ENCODE peak calls at places on chromosomes 12 and 14, in four cellular contexts. D is cardiac fibroblast, I is choroid plexus epithelial cell, Z is activated B cell treated with CpG ODN at 0.5 μM for 24 hours. J is an unnamed sample.
A peak's percentile ranks its signal among the peaks of the same experiment; 100 is the strongest.

GRCh38 chr14:32697704-32698103 is 241.0 kb upstream of the NPAS3 start:
- DNase-seq in D (peak; percentile 51), I (peak; percentile 43), Z (no peak), J (peak; percentile 13)

GRCh38 chr14:50037837-50038236 is 78.5 kb downstream of the VCPKMT start:
- DNase-seq in D (peak; percentile 25), I (no peak), Z (no peak), J (peak; percentile 10)

GRCh38 chr14:54687750-54688119 is 120.8 kb downstream of the SAMD4A start:
- DNase-seq in D (no peak), I (no peak), Z (no peak), J (no peak)

GRCh38 chr12:98745578-98746391 is 100.7 kb downstream of the APAF1 start:
- DNase-seq in D (peak; percentile 9), I (peak; percentile 36), Z (no peak), J (no peak)

GRCh38 chr12:124500232-124501079 is 67.0 kb downstream of the NCOR2 start:
- DNase-seq in D (peak; percentile 39), I (peak; percentile 84), Z (no peak), J (no peak)

GRCh38 chr12:116150452-116150851 is 127.0 kb downstream of the MED13L start:
- DNase-seq in D (no peak), I (peak; percentile 53), Z (no peak), J (no peak)

GRCh38 chr14:47442206-47442605 is 233.2 kb downstream of the MDGA2 start:
- DNase-seq in D (peak; percentile 4), I (peak; percentile 80), Z (no peak), J (peak; percentile 62)

GRCh38 chr12:24617471-24617870 is 331.4 kb downstream of the BCAT1 start:
- DNase-seq in D (peak; percentile 81), I (peak; percentile 87), Z (no peak), J (no peak)

GRCh38 chr14:97074456-97074855 is 277.3 kb downstream of the VRK1 start:
- DNase-seq in D (no peak), I (no peak), Z (no peak), J (no peak)

GRCh38 chr14:82642425-82642824 is 1108.8 kb upstream of the SEL1L start:
- DNase-seq in D (no peak), I (peak; percentile 9), Z (no peak), J (no peak)

GRCh38 chr12:104751024-104751570 is 207.0 kb downstream of the SLC41A2 start:
- DNase-seq in D (no peak), I (no peak), Z (no peak), J (no peak)

GRCh38 chr12:10101042-10101579 is 2.3 kb upstream of the CLEC1A start:
- DNase-seq in D (no peak), I (peak; percentile 34), Z (no peak), J (peak; percentile 78)

GRCh38 chr12:119686355-119686754 is 18.4 kb downstream of the PRKAB1 start:
- DNase-seq in D (no peak), I (no peak), Z (no peak), J (no peak)

GRCh38 chr14:58280954-58281787 is 17.2 kb upstream of the ARID4A start:
- DNase-seq in D (peak; percentile 96), I (peak; percentile 95), Z (no peak), J (peak; percentile 67)

DNA sequence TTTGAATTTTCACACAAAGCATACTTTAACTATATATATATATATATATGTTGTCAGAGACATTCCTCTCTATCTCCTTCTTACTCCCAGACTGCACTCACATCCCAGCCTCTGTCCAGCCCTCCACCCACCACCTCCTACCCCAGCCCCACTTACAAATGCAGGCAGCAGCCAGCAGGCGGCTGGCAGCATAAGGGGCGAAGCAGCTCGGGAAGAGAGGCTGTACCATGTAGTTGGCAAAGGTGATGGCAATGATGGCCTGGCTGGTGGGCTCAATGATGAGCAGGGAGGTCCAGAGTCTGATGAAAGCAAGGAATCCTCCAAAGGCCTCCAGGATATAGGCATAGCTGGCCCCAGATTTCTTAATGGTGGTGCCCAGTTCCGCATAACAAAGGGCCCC is 2.5 kb downstream of the SLC7A7 start:
- DNase-seq in D (no peak), I (no peak), Z (no peak), J (no peak)
- TF ChIP-seq CTCF in D (no peak), I (no peak), Z (no peak), J (no peak)

DNA sequence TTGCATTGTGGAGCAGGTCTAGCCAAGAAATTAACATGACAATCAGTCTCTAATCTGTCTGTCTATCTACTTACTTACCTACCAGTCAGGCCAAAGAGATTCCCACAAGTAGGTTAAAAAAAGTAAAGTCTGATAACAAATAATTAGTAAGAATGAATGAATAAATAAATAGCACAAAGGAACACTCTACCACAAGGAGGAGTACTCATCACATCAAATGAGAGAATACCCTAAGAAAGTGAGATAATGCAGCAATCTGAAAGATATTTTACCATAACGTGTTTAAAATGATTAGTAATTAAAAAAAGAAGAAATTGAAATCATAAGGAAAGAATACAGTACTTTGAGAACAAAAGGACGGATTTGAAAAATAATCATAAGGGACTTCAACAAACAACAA is 187.2 kb downstream of the SYNE2 start:
- DNase-seq in D (peak; percentile 53), I (peak; percentile 60), Z (no peak), J (peak; percentile 44)
- TF ChIP-seq CTCF in D (peak; percentile 29), I (peak; percentile 53), Z (no peak), J (peak; percentile 65)

GRCh38 chr12:113135178-113136127 is at the start of gene RASAL1:
- DNase-seq in D (no peak), I (no peak), Z (peak; percentile 64), J (peak; percentile 52)
- TF ChIP-seq CTCF in D (no peak), I (no peak), Z (no peak), J (peak; percentile 47)

DNA sequence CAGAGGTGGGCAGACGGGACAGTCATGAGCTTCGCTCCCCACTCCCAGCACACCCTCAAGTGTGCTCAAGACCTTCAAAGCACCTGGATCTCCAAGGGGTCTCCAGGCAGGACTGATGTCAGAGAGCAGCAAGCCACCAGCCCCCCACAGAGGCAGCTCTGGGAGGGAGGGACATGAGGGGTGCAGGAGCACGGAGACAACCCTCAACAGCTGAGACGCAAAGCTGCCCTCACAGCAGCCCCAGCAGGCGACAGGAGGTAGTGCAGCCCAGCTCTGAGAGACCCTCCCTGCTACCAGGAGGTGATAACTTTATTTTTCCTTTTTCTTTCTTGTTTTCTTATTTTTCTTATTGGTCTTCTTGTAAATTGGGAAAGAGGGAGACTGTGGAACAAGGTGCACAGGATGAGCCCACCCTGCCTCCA is 17.9 kb downstream of the SIVA1 start:
- DNase-seq in D (peak; percentile 26), I (peak; percentile 30), Z (no peak), J (no peak)
- TF ChIP-seq CTCF in D (peak; percentile 84), I (peak; percentile 64), Z (no peak), J (peak; percentile 58)

DNA sequence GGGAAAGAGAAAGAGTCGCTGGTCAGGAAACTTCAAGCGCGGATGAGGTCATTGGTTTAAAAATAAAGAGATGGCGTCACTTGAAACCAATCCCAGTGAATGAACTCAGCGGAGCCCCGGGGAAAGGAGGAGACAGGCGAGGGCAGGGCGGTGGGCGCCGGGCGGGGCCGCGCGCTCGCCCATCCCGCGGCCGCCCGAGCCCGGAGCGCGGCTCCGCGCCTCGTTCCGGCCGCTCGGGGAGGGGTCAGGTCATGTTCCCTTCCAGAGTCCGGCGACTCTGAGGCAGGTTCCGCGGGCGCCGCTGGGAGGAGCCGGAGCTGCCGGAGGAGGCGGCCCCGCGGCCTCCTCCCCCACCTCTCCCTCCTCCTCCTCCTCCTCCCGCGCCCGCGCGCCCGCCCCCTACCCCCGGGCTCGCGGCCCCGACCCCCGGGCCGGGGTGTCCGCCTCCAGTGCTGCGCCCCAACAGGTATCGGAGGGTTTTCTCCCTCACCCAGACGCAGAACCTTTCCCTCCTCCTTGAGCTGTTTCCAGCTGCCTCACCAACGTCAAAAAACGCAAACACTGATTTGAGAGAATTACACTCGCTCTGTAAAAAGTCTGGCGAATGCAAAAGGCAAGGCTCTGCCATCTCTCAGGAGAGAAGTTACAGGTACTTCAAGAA is at the start of gene DUSP16:
- DNase-seq in D (peak; percentile 97), I (peak; percentile 96), Z (peak; percentile 65), J (peak; percentile 94)
- TF ChIP-seq CTCF in D (no peak), I (no peak), Z (no peak), J (no peak)

DNA sequence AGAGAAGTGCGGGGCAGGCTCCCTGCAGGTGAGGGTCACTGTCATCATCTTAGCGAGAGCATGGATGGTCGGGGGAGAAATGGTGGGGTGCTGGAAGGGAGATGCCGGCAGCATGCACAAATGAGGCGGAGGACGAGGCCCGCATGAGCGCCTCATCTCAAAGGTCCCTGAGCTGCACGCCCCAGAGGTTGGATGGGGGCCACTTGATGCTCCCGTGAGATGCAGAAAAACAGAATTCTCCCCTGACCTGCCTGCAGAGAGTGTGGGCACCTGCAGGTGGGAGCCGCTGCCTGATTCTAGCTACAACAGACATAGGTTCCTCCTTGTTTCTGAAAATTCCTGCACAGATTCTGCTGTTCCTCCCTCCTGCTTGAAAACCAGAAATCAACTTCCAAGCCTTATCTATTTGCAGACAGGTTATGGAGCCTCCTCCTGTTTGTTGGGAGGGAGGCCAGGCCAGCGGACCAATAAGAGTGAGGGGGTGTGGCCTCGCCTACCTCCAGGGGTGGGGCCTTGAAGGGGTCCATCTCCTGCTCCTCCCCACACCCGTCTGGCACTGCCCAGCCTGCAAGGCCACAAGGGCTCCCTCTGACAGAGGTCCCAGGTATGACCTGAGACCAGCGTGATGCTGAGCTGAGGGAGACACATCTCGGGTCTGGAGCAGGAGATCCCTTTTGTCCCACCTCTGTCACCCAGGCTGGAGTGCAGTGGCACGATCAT is 67.2 kb downstream of the KDM2B start:
- DNase-seq in D (no peak), I (no peak), Z (no peak), J (peak; percentile 52)
- TF ChIP-seq CTCF in D (no peak), I (no peak), Z (no peak), J (no peak)

DNA sequence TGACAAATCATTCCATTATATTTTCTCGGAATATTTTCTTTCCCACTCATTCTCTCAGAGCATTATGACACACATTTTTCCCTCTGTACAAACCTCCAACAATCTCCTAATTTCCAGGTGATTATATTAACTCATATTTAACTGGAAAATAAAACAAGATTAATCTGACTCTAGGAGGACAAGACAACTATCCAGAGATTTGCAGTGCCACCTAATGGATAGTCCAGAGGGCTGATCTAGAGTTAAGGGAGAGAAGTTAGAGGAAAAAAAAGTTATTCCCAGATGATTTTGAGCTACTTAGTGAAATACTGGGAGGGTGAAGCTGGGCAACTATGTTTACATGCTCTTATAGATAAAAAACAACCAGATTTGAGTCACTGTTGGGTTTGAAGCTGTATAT is 161.7 kb downstream of the ALX1 start:
- DNase-seq in D (peak; percentile 26), I (peak; percentile 70), Z (no peak), J (peak; percentile 40)
- TF ChIP-seq CTCF in D (peak; percentile 25), I (peak; percentile 72), Z (no peak), J (peak; percentile 21)

J was measured in MCF 10A.